ENCODE peak calls at places on chromosome X, in seven cellular contexts. J, L, Z, T, P, D and G are unnamed samples.

GRCh38 chrX:71815121-71815905 is 52.2 kb downstream of the CXorf49B start:
- DNase-seq in J (no peak), L (no peak), Z (no peak), T (no peak), P (no peak), D (no peak), G (no peak)

GRCh38 chrX:16708016-16708415 is 4.5 kb downstream of the CTPS2 start:
- DNase-seq in J (no peak), L (no peak), Z (no peak), T (no peak), P (no peak), D (no peak), G (no peak)

GRCh38 chrX:136810493-136810892 is 29.8 kb upstream of the ARHGEF6 start:
- DNase-seq in J (no peak), L (no peak), Z (no peak), T (no peak), P (no peak), D (no peak), G (no peak)

GRCh38 chrX:40877869-40878268 is 142.5 kb upstream of the MED14 start:
- DNase-seq in J (peak), L (no peak), Z (no peak), T (no peak), P (no peak), D (no peak), G (peak)

GRCh38 chrX:49860867-49861535 is 18.3 kb upstream of the USP27X start:
- DNase-seq in J (no peak), L (no peak), Z (no peak), T (no peak), P (no peak), D (no peak), G (no peak)

GRCh38 chrX:50618788-50619558 is 148.3 kb upstream of the DGKK start:
- DNase-seq in J (peak), L (no peak), Z (no peak), T (no peak), P (no peak), D (no peak), G (peak)

GRCh38 chrX:1894656-1895055 is 279.8 kb downstream of the ASMT start:
- DNase-seq in J (no peak), L (no peak), Z (no peak), T (no peak), P (no peak), D (no peak), G (no peak)

GRCh38 chrX:14673764-14674163 is 144.4 kb downstream of the GLRA2 start:
- DNase-seq in J (peak), L (peak), Z (peak), T (no peak), P (no peak), D (no peak), G (peak)

GRCh38 chrX:24231169-24231568 is 81.6 kb downstream of the ZFX start:
- DNase-seq in J (peak), L (peak), Z (peak), T (no peak), P (no peak), D (peak), G (peak)

GRCh38 chrX:150227321-150227860 is 135.7 kb upstream of the MAMLD1 start:
- DNase-seq in J (no peak), L (no peak), Z (no peak), T (no peak), P (no peak), D (no peak), G (no peak)

GRCh38 chrX:22300130-22300529 is 27.4 kb downstream of the CBLL2 start:
- DNase-seq in J (peak), L (no peak), Z (peak), T (no peak), P (no peak), D (no peak), G (peak)

GRCh38 chrX:39214380-39215126 is 413.3 kb downstream of the MID1IP1 start:
- DNase-seq in J (no peak), L (no peak), Z (no peak), T (no peak), P (no peak), D (no peak), G (no peak)

GRCh38 chrX:31266172-31267076 is 194.6 kb upstream of the FTHL17 start:
- DNase-seq in J (no peak), L (no peak), Z (no peak), T (no peak), P (no peak), D (peak), G (no peak)

GRCh38 chrX:14875624-14876023 is 2.4 kb downstream of the MOSPD2 start:
- DNase-seq in J (no peak), L (no peak), Z (no peak), T (no peak), P (no peak), D (no peak), G (no peak)

GRCh38 chrX:100368167-100368566 is 41.9 kb downstream of the PCDH19 start:
- DNase-seq in J (peak), L (peak), Z (no peak), T (no peak), P (no peak), D (peak), G (no peak)

GRCh38 chrX:13093489-13094140 is 49.2 kb upstream of the FAM9C start:
- DNase-seq in J (no peak), L (no peak), Z (no peak), T (no peak), P (no peak), D (no peak), G (no peak)

GRCh38 chrX:9749141-9749540 is 16.5 kb downstream of the GPR143 start:
- DNase-seq in J (no peak), L (no peak), Z (no peak), T (no peak), P (no peak), D (no peak), G (no peak)

GRCh38 chrX:1162119-1162916 is 50.1 kb downstream of the CRLF2 start:
- DNase-seq in J (no peak), L (no peak), Z (no peak), T (no peak), P (peak), D (no peak), G (no peak)

GRCh38 chrX:75155830-75156525 is at the start of gene ABCB7:
- DNase-seq in J (peak), L (peak), Z (peak), T (no peak), P (no peak), D (peak), G (peak)

GRCh38 chrX:102765217-102765616 is 44.7 kb downstream of the GPRASP3 start:
- DNase-seq in J (peak), L (no peak), Z (peak), T (no peak), P (no peak), D (no peak), G (peak)

GRCh38 chrX:136767104-136767941 is 13.4 kb downstream of the ARHGEF6 start:
- DNase-seq in J (no peak), L (peak), Z (no peak), T (no peak), P (peak), D (peak), G (peak)

GRCh38 chrX:118971552-118971951 is 2.9 kb upstream of the LONRF3 start:
- DNase-seq in J (no peak), L (no peak), Z (no peak), T (no peak), P (no peak), D (no peak), G (no peak)

GRCh38 chrX:66676990-66677389 is 38.1 kb upstream of the EDA2R start:
- DNase-seq in J (peak), L (no peak), Z (peak), T (no peak), P (no peak), D (no peak), G (peak)

GRCh38 chrX:5681159-5681558 is 547.5 kb downstream of the NLGN4X start:
- DNase-seq in J (peak), L (no peak), Z (no peak), T (no peak), P (no peak), D (no peak), G (no peak)

GRCh38 chrX:56802428-56802827 is 73.4 kb downstream of the NBDY start:
- DNase-seq in J (no peak), L (no peak), Z (no peak), T (no peak), P (no peak), D (no peak), G (no peak)

DNA sequence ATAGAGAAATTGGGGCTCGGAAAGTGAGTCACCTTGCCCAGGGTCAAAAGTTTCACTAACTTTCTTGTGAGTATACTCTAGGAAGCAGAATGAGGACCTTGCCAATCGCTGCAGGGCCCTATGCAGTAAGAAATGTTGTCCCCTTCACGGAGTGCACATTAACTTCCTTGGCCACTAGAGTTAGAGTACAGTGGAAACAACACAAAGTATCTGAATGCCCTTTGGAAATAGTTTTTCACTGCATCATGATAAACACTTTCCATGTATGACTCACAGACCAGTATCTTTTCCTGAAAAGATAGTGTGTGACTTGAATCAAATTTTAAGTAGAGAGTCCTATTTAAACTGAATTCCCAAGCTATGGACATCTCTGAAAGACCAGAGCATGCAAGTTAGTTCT is 45.5 kb upstream of the STK26 start:
- DNase-seq in J (peak), L (no peak), Z (no peak), T (no peak), P (no peak), D (no peak), G (no peak)
- TF ChIP-seq CTCF in J (no peak), L (no peak), Z (no peak), T (no peak), P (no peak), D (no peak), G (no peak)

DNA sequence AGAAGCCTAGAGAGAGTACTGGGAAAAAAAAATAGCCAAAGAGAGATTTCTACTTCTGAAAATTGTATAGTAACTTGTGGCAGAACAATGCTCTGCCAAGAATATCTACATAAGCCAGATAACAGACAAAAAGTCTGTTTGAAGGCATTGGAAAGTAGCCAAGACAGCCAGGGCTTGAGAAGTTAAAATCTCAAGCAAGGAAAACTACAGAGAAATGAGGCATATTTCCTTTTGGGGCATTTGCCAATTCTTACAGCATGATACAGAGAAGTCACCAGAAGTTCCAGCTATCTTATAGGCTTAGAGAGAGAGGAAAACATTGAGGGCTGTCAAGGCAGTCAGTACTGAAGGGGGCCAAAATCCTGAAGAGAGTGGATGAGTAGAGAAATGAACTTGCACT is 646.1 kb downstream of the RPA4 start:
- DNase-seq in J (no peak), L (no peak), Z (no peak), T (no peak), P (no peak), D (no peak), G (peak)
- H3K4me3 ChIP-seq in J (no peak), L (no peak), Z (no peak), T (no peak), P (no peak), D (no peak), G (no peak)

GRCh38 chrX:3806630-3807029 is 93.2 kb upstream of the PRKX start:
- DNase-seq in J (no peak), L (no peak), Z (no peak), T (no peak), P (no peak), D (no peak), G (no peak)

GRCh38 chrX:3807906-3808305 is 94.5 kb upstream of the PRKX start:
- DNase-seq in J (no peak), L (no peak), Z (no peak), T (no peak), P (no peak), D (no peak), G (no peak)

GRCh38 chrX:3815896-3816664 is 102.6 kb upstream of the PRKX start:
- DNase-seq in J (no peak), L (peak), Z (no peak), T (no peak), P (peak), D (peak), G (peak)

GRCh38 chrX:3811331-3812311 is 98.2 kb upstream of the PRKX start:
- DNase-seq in J (peak), L (peak), Z (no peak), T (no peak), P (no peak), D (peak), G (peak)
- TF ChIP-seq CTCF in J (peak), L (peak), Z (peak), T (peak), P (no peak), D (peak), G (peak)

GRCh38 chrX:53684415-53685192 is 1.9 kb downstream of the HUWE1 start:
- DNase-seq in J (no peak), L (peak), Z (no peak), T (no peak), P (no peak), D (no peak), G (peak)
- H3K4me3 ChIP-seq in J (peak), L (peak), Z (peak), T (peak), P (peak), D (no peak), G (peak)